ENCODE peak calls at places on chromosomes 12 and 14, in four cellular contexts. One of them, this sample, is unnamed.

GRCh38 chr14:63078606-63079005 is 33.3 kb upstream of the KCNH5 start:
- DNase-seq in GM10248: no peak
- DNase-seq in astrocyte: no peak
- DNase-seq in fibroblast of mammary gland: no peak
- DNase-seq in this sample: no peak

GRCh38 chr14:52481864-52482263 is 70.4 kb downstream of the TXNDC16 start:
- DNase-seq in GM10248: no peak
- DNase-seq in astrocyte: no peak
- DNase-seq in fibroblast of mammary gland: no peak
- DNase-seq in this sample: no peak

GRCh38 chr12:13000935-13001724 is 1.1 kb upstream of the HEBP1 start:
- DNase-seq in GM10248: peak; percentile 63
- DNase-seq in astrocyte: peak; percentile 29
- DNase-seq in fibroblast of mammary gland: peak; percentile 42
- DNase-seq in this sample: no peak

GRCh38 chr12:57615637-57616036 is 4.4 kb downstream of the ARHGEF25 start:
- DNase-seq in GM10248: peak; percentile 13
- DNase-seq in astrocyte: no peak
- DNase-seq in fibroblast of mammary gland: no peak
- DNase-seq in this sample: no peak

GRCh38 chr14:48398675-48399282 is 723.4 kb upstream of the MDGA2 start:
- DNase-seq in GM10248: peak; percentile 9
- DNase-seq in astrocyte: peak; percentile 29
- DNase-seq in fibroblast of mammary gland: peak; percentile 44
- DNase-seq in this sample: peak; percentile 20

GRCh38 chr14:64831419-64831818 is 48.3 kb downstream of the SPTB start:
- DNase-seq in GM10248: no peak
- DNase-seq in astrocyte: no peak
- DNase-seq in fibroblast of mammary gland: no peak
- DNase-seq in this sample: no peak

GRCh38 chr12:57525615-57526383 is 3.2 kb downstream of the MBD6 start:
- DNase-seq in GM10248: no peak
- DNase-seq in astrocyte: no peak
- DNase-seq in fibroblast of mammary gland: no peak
- DNase-seq in this sample: no peak

GRCh38 chr14:56514663-56515371 is 64.8 kb upstream of the TMEM260 start:
- DNase-seq in GM10248: no peak
- DNase-seq in astrocyte: peak; percentile 13
- DNase-seq in fibroblast of mammary gland: peak; percentile 90
- DNase-seq in this sample: peak; percentile 27

GRCh38 chr12:83434600-83434999 is 747.9 kb downstream of the TMTC2 start:
- DNase-seq in GM10248: no peak
- DNase-seq in astrocyte: no peak
- DNase-seq in fibroblast of mammary gland: no peak
- DNase-seq in this sample: no peak

GRCh38 chr12:108832208-108832607 is 25.2 kb downstream of the SSH1 start:
- DNase-seq in GM10248: no peak
- DNase-seq in astrocyte: peak; percentile 65
- DNase-seq in fibroblast of mammary gland: no peak
- DNase-seq in this sample: no peak

GRCh38 chr14:25132734-25133422 is 82.9 kb upstream of the STXBP6 start:
- DNase-seq in GM10248: peak; percentile 72
- DNase-seq in astrocyte: peak; percentile 23
- DNase-seq in fibroblast of mammary gland: peak; percentile 64
- DNase-seq in this sample: peak; percentile 43

GRCh38 chr12:130633771-130634170 is 82.3 kb downstream of the RIMBP2 start:
- DNase-seq in GM10248: no peak
- DNase-seq in astrocyte: no peak
- DNase-seq in fibroblast of mammary gland: no peak
- DNase-seq in this sample: no peak

GRCh38 chr12:70661762-70662161 is 24.5 kb upstream of the PTPRB start:
- DNase-seq in GM10248: no peak
- DNase-seq in astrocyte: peak; percentile 96
- DNase-seq in fibroblast of mammary gland: peak; percentile 49
- DNase-seq in this sample: peak; percentile 95

GRCh38 chr14:68815288-68816182 is 22.7 kb upstream of the ZFP36L1 start:
- DNase-seq in GM10248: peak; percentile 25
- DNase-seq in astrocyte: no peak
- DNase-seq in fibroblast of mammary gland: no peak
- DNase-seq in this sample: no peak

GRCh38 chr14:78967111-78967809 is 797.1 kb downstream of the NRXN3 start:
- DNase-seq in GM10248: no peak
- DNase-seq in astrocyte: peak; percentile 89
- DNase-seq in fibroblast of mammary gland: peak; percentile 12
- DNase-seq in this sample: peak; percentile 62

GRCh38 chr12:58727526-58727925 is 192.8 kb downstream of the LRIG3 start:
- DNase-seq in GM10248: no peak
- DNase-seq in astrocyte: no peak
- DNase-seq in fibroblast of mammary gland: peak; percentile 42
- DNase-seq in this sample: no peak

GRCh38 chr12:2884810-2885209 is 5.9 kb upstream of the TULP3 start:
- DNase-seq in GM10248: no peak
- DNase-seq in astrocyte: no peak
- DNase-seq in fibroblast of mammary gland: no peak
- DNase-seq in this sample: no peak

GRCh38 chr14:21258194-21258888 is 10.9 kb downstream of the HNRNPC start:
- DNase-seq in GM10248: no peak
- DNase-seq in astrocyte: no peak
- DNase-seq in fibroblast of mammary gland: no peak
- DNase-seq in this sample: no peak

GRCh38 chr12:38053655-38054464 is 262.7 kb upstream of the ALG10B start:
- DNase-seq in GM10248: no peak
- DNase-seq in astrocyte: no peak
- DNase-seq in fibroblast of mammary gland: no peak
- DNase-seq in this sample: no peak

GRCh38 chr14:72782817-72783216 is 111.1 kb downstream of the DPF3 start:
- DNase-seq in GM10248: no peak
- DNase-seq in astrocyte: no peak
- DNase-seq in fibroblast of mammary gland: no peak
- DNase-seq in this sample: no peak

GRCh38 chr14:34137001-34137400 is 186.1 kb upstream of the EGLN3 start:
- DNase-seq in GM10248: no peak
- DNase-seq in astrocyte: no peak
- DNase-seq in fibroblast of mammary gland: no peak
- DNase-seq in this sample: no peak

GRCh38 chr12:105878964-105879363 is 259.8 kb downstream of the NUAK1 start:
- DNase-seq in GM10248: no peak
- DNase-seq in astrocyte: no peak
- DNase-seq in fibroblast of mammary gland: no peak
- DNase-seq in this sample: peak; percentile 5

GRCh38 chr14:101823511-101824120 is 62.1 kb downstream of the PPP2R5C start:
- DNase-seq in GM10248: peak; percentile 41
- DNase-seq in astrocyte: no peak
- DNase-seq in fibroblast of mammary gland: peak; percentile 50
- DNase-seq in this sample: no peak

GRCh38 chr12:19642305-19642704 is 203.0 kb downstream of the AEBP2 start:
- DNase-seq in GM10248: no peak
- DNase-seq in astrocyte: no peak
- DNase-seq in fibroblast of mammary gland: no peak
- DNase-seq in this sample: no peak

GRCh38 chr14:68580096-68580640 is 212.7 kb downstream of the ZFP36L1 start:
- DNase-seq in GM10248: no peak
- DNase-seq in astrocyte: no peak
- DNase-seq in fibroblast of mammary gland: no peak
- DNase-seq in this sample: no peak

GRCh38 chr12:43237238-43237879 is 314.6 kb downstream of the ADAMTS20 start:
- DNase-seq in GM10248: no peak
- DNase-seq in astrocyte: no peak
- DNase-seq in fibroblast of mammary gland: no peak
- DNase-seq in this sample: no peak

GRCh38 chr14:68554231-68554630 is 238.6 kb downstream of the ZFP36L1 start:
- DNase-seq in GM10248: no peak
- DNase-seq in astrocyte: no peak
- DNase-seq in fibroblast of mammary gland: no peak
- DNase-seq in this sample: no peak

GRCh38 chr12:42162940-42163339 is 18.3 kb upstream of the GXYLT1 start:
- DNase-seq in GM10248: no peak
- DNase-seq in astrocyte: no peak
- DNase-seq in fibroblast of mammary gland: peak; percentile 40
- DNase-seq in this sample: no peak

GRCh38 chr14:62532186-62532585 is 513.1 kb downstream of the KCNH5 start:
- DNase-seq in GM10248: no peak
- DNase-seq in astrocyte: peak; percentile 21
- DNase-seq in fibroblast of mammary gland: no peak
- DNase-seq in this sample: no peak

GRCh38 chr14:70855486-70855885 is 46.2 kb upstream of the MAP3K9 start:
- DNase-seq in GM10248: no peak
- DNase-seq in astrocyte: no peak
- DNase-seq in fibroblast of mammary gland: no peak
- DNase-seq in this sample: no peak
- TF ChIP-seq CTCF in GM10248: no peak
- TF ChIP-seq CTCF in astrocyte: no peak
- TF ChIP-seq CTCF in fibroblast of mammary gland: no peak
- TF ChIP-seq CTCF in this sample: peak; percentile 20

DNA sequence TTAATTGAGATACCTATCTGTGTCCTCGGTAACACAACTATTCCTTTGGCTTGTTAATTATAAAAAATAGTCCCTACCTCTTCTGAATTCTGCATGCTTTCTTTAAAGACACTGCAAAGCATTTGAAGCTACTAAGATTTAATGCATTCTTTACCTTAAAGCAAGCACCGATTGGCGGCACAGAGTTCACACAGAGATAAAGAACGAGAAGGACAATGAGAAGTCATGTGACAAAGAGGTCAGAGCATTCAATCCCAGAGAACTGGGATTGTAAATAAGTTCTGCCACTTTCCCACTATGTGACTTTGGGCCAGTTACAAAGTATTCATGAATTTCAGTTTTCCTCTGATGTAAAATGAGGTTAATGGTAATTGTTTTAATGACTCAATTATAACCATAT is 371.2 kb upstream of the ATP2B1 start:
- DNase-seq in GM10248: no peak
- DNase-seq in astrocyte: no peak
- DNase-seq in fibroblast of mammary gland: no peak
- DNase-seq in this sample: no peak
- TF ChIP-seq CTCF in GM10248: no peak
- TF ChIP-seq CTCF in astrocyte: no peak
- TF ChIP-seq CTCF in fibroblast of mammary gland: no peak
- TF ChIP-seq CTCF in this sample: no peak

GRCh38 chr12:1575799-1576401 is 18.5 kb downstream of the FBXL14 start:
- DNase-seq in GM10248: no peak
- DNase-seq in astrocyte: no peak
- DNase-seq in fibroblast of mammary gland: peak; percentile 66
- DNase-seq in this sample: no peak

GRCh38 chr12:1575287-1575798 is 19.0 kb downstream of the FBXL14 start:
- DNase-seq in GM10248: no peak
- DNase-seq in astrocyte: no peak
- DNase-seq in fibroblast of mammary gland: peak; percentile 49
- DNase-seq in this sample: no peak

GRCh38 chr12:1574863-1575254 is 19.5 kb downstream of the FBXL14 start:
- DNase-seq in GM10248: no peak
- DNase-seq in astrocyte: no peak
- DNase-seq in fibroblast of mammary gland: no peak
- DNase-seq in this sample: no peak

GRCh38 chr12:1573960-1574862 is 20.2 kb downstream of the FBXL14 start:
- DNase-seq in GM10248: no peak
- DNase-seq in astrocyte: no peak
- DNase-seq in fibroblast of mammary gland: peak; percentile 43
- DNase-seq in this sample: no peak

DNA sequence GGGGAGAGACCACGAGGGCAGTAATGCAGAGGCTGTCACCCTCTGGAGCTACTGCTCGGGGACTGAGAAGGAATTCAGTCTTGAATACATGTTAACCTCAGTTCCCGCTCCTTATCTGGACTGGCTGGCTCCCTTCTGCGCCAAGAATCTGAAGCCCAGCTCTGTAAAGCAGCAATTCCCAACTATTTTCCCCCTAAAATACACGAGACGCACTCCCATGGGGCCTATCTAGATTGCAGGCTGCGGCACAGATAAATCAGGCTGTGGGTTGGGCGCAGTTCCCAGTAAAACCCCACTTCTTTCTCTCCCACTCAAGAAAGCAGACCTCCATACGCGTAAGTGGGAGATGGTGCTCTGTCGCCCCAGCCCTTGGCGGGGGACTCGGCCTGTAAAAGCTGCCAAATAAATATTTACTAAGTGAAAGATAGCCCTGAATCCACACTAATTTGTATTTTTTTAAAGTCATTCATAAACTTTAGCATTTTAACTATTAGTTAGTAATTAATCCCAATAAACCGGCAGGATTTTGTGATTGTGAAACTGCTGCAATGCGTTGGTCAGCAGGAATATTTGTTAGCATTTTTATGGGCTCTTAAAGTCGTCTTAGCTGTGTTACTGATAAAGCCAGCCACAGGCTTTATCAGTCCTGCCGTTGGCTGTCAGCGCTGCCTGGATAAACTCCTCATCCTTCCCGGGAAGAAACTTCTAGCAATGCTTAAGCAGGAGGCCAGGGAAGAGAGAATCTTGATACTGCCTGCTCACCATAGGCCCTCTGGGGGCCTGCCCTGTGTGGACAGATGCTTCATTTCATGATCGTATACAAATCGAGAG is 17.8 kb downstream of the FBXL14 start:
- DNase-seq in GM10248: no peak
- DNase-seq in astrocyte: peak; percentile 78
- DNase-seq in fibroblast of mammary gland: peak; percentile 79
- DNase-seq in this sample: peak; percentile 55
- TF ChIP-seq CTCF in GM10248: no peak
- TF ChIP-seq CTCF in astrocyte: no peak
- TF ChIP-seq CTCF in fibroblast of mammary gland: peak; percentile 11
- TF ChIP-seq CTCF in this sample: no peak

GRCh38 chr14:31545328-31545727 is 15.9 kb upstream of the NUBPL start:
- DNase-seq in GM10248: no peak
- DNase-seq in astrocyte: no peak
- DNase-seq in fibroblast of mammary gland: no peak
- DNase-seq in this sample: no peak

GRCh38 chr14:31549817-31550216 is 11.4 kb upstream of the NUBPL start:
- DNase-seq in GM10248: no peak
- DNase-seq in astrocyte: no peak
- DNase-seq in fibroblast of mammary gland: no peak
- DNase-seq in this sample: no peak

GRCh38 chr14:31541702-31542101 is 19.5 kb upstream of the NUBPL start:
- DNase-seq in GM10248: no peak
- DNase-seq in astrocyte: no peak
- DNase-seq in fibroblast of mammary gland: no peak
- DNase-seq in this sample: no peak

DNA sequence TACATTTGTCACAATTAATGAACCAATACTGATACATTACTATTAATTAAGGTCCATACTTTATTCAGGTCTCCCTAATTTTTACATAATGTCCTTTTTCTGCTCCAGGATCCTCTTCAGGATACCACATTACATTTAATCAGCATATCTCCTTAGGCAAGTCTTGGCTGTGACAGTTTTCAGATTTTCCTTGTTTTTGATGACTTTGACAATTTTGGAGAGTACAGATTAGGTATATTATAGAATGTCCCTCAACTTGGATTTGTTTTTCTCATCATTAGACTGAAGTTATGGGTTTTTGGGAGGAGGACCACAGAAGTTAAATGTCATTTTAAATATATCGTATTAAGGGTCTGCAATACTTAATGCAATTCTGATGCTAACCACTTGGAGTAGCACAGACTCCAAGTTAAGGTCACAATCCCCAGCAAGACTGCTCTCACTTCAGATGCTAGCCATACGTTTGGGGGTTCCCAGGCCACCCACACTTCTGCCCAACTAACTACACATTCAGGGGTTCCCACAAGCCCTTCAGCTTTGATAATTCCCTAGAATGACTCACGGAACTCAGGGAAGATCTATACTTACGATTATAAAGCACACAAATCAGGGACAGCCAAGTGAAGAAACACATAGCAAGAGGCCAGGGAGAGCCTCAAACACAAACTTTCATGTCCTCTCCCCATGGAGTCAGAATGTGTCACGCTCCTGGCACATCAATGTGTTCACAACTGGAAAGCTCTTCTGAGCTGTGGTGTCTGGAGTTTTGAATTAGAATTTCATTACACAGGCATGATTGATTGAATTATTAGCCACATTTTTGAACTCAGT is 17.0 kb upstream of the NUBPL start:
- DNase-seq in GM10248: no peak
- DNase-seq in astrocyte: no peak
- DNase-seq in fibroblast of mammary gland: peak; percentile 26
- DNase-seq in this sample: peak; percentile 5
- TF ChIP-seq CTCF in GM10248: no peak
- TF ChIP-seq CTCF in astrocyte: peak; percentile 25
- TF ChIP-seq CTCF in fibroblast of mammary gland: peak; percentile 37
- TF ChIP-seq CTCF in this sample: peak; percentile 64